ENCODE peak calls at places on chromosomes 1 and 21, in ten cellular contexts. T, O, D, R, P, E, G, C, U and Y are unnamed samples.

GRCh38 chr1:15106608-15107007 is 46.9 kb upstream of the TMEM51 start:
- DNase-seq in T (no peak), G (no peak), D (peak), O (no peak), E (no peak), R (no peak), C (no peak), U (peak), P (no peak), Y (no peak)

GRCh38 chr1:117026361-117026760 is 24.8 kb downstream of the CD101 start:
- DNase-seq in G (peak), P (no peak), T (no peak), D (peak), U (peak), C (no peak), E (no peak), O (no peak), R (no peak), Y (no peak)

GRCh38 chr1:234975122-234975940 is 153.3 kb downstream of the TOMM20 start:
- DNase-seq in P (no peak), G (peak), C (no peak), O (peak), D (peak), U (peak), T (peak), R (no peak), E (peak), Y (no peak)

GRCh38 chr1:30179942-30180543 is 543.3 kb downstream of the MATN1 start:
- DNase-seq in U (no peak), C (no peak), T (no peak), E (no peak), G (no peak), P (no peak), D (no peak), R (peak), O (no peak), Y (no peak)

GRCh38 chr1:214010717-214011116 is 22.9 kb downstream of the PROX1 start:
- DNase-seq in P (no peak), R (no peak), T (no peak), C (no peak), E (no peak), U (no peak), G (no peak), O (no peak), D (no peak), Y (no peak)

GRCh38 chr1:154445040-154445472 is 39.9 kb downstream of the IL6R start:
- DNase-seq in C (no peak), D (peak), U (peak), G (no peak), O (peak), P (no peak), T (peak), E (peak), R (no peak), Y (no peak)

GRCh38 chr1:100363831-100364230 is 11.5 kb downstream of the CDC14A start:
- DNase-seq in O (no peak), T (no peak), G (no peak), R (no peak), U (no peak), P (no peak), E (no peak), C (no peak), D (no peak), Y (no peak)

GRCh38 chr21:32252136-32252535 is 26.7 kb downstream of the MIS18A start:
- DNase-seq in D (no peak), C (no peak), U (no peak), O (no peak), E (no peak), G (no peak), R (no peak), P (no peak), T (no peak), Y (no peak)

GRCh38 chr1:55650449-55650848 is 435.3 kb upstream of the USP24 start:
- DNase-seq in R (no peak), D (peak), T (no peak), U (no peak), E (no peak), C (no peak), G (peak), O (no peak), P (peak), Y (no peak)

GRCh38 chr1:224736619-224737352 is 120.7 kb downstream of the CNIH3 start:
- DNase-seq in T (no peak), R (no peak), P (peak), E (no peak), G (peak), D (peak), U (peak), O (no peak), C (no peak), Y (no peak)

GRCh38 chr1:199857103-199857502 is 170.4 kb upstream of the NR5A2 start:
- DNase-seq in D (no peak), T (peak), C (no peak), E (no peak), U (peak), R (no peak), G (peak), O (peak), P (no peak), Y (no peak)

GRCh38 chr1:12553963-12554362 is 64.0 kb downstream of the DHRS3 start:
- DNase-seq in R (no peak), T (no peak), U (no peak), O (no peak), P (no peak), G (no peak), D (peak), C (no peak), E (no peak), Y (no peak)

GRCh38 chr1:67390041-67390887 is 39.9 kb downstream of the SERBP1 start:
- DNase-seq in T (peak), R (no peak), U (peak), P (no peak), C (no peak), E (no peak), O (no peak), G (peak), D (peak), Y (no peak)

GRCh38 chr1:6466023-6466422 is at the start of gene TNFRSF25:
- DNase-seq in T (no peak), E (peak), U (no peak), D (no peak), P (no peak), C (peak), R (peak), G (no peak), O (no peak), Y (no peak)

GRCh38 chr1:43048601-43049011 is 89.9 kb upstream of the SLC2A1 start:
- DNase-seq in T (no peak), C (no peak), P (no peak), G (no peak), O (no peak), D (no peak), R (no peak), U (no peak), E (no peak), Y (no peak)

GRCh38 chr1:117565745-117566455 is 39.9 kb upstream of the TENT5C start:
- DNase-seq in T (no peak), P (no peak), D (no peak), O (no peak), C (no peak), G (no peak), R (peak), U (no peak), E (no peak), Y (no peak)

GRCh38 chr1:197862671-197863070 is 39.8 kb upstream of the C1orf53 start:
- DNase-seq in G (no peak), E (no peak), T (no peak), D (no peak), O (no peak), C (no peak), P (no peak), R (no peak), U (no peak), Y (no peak)

GRCh38 chr1:211356723-211357418 is 30.2 kb downstream of the TRAF5 start:
- DNase-seq in T (peak), D (peak), R (no peak), C (no peak), U (peak), P (no peak), G (peak), E (no peak), O (no peak), Y (no peak)

GRCh38 chr1:160474392-160475242 is 48.4 kb downstream of the SLAMF6 start:
- DNase-seq in U (no peak), R (no peak), D (no peak), P (no peak), G (no peak), C (no peak), O (no peak), T (no peak), E (peak), Y (no peak)

GRCh38 chr1:235888119-235888643 is 21.5 kb upstream of the LYST start:
- DNase-seq in C (no peak), P (no peak), D (no peak), E (peak), R (peak), U (no peak), T (no peak), O (no peak), G (no peak), Y (peak)

GRCh38 chr1:19647643-19648042 is 3.5 kb downstream of the NBL1 start:
- DNase-seq in E (peak), O (no peak), P (no peak), G (peak), U (no peak), R (no peak), C (no peak), D (no peak), T (no peak), Y (no peak)

GRCh38 chr1:167064622-167065021 is 25.6 kb downstream of the GPA33 start:
- DNase-seq in T (no peak), R (no peak), E (no peak), O (no peak), P (no peak), D (no peak), G (no peak), C (no peak), U (no peak), Y (no peak)

GRCh38 chr1:21669287-21670058 is at the start of gene RAP1GAP:
- DNase-seq in R (no peak), U (no peak), G (no peak), D (peak), T (no peak), E (peak), O (no peak), C (peak), P (peak), Y (no peak)

GRCh38 chr1:225617479-225617878 is 35.4 kb downstream of the ENAH start:
- DNase-seq in G (no peak), T (peak), D (no peak), C (no peak), U (no peak), P (no peak), R (no peak), E (no peak), O (no peak), Y (no peak)

GRCh38 chr1:107724648-107725047 is 240.3 kb downstream of the VAV3 start:
- DNase-seq in C (no peak), E (no peak), O (no peak), P (no peak), R (no peak), D (peak), T (no peak), U (no peak), G (peak), Y (no peak)

GRCh38 chr1:8018492-8019228 is 7.4 kb downstream of the ERRFI1 start:
- DNase-seq in U (no peak), T (no peak), R (no peak), G (no peak), O (no peak), C (peak), D (peak), P (no peak), E (no peak), Y (no peak)

GRCh38 chr1:28815533-28815932 is 3.6 kb downstream of the OPRD1 start:
- DNase-seq in U (no peak), C (peak), O (no peak), D (peak), E (peak), T (no peak), G (no peak), P (no peak), R (no peak), Y (no peak)

GRCh38 chr1:114063544-114063943 is 84.3 kb downstream of the OLFML3 start:
- DNase-seq in C (no peak), R (no peak), D (no peak), T (no peak), P (no peak), U (no peak), E (no peak), G (no peak), O (no peak), Y (no peak)

GRCh38 chr1:183106166-183106565 is 79.9 kb upstream of the LAMC2 start:
- DNase-seq in O (no peak), R (no peak), E (no peak), P (no peak), D (no peak), T (peak), G (no peak), C (no peak), U (no peak), Y (no peak)